ENCODE peak calls at places on chromosomes 4 and X, in seven cellular contexts. One of them, this sample, is unnamed. For H3K9me3 and H3K4me1, the result is how much of the 10 kb centered on the place peaks cover.

GRCh38 chr4:150070464-150071170 is 7.6 kb upstream of the DCLK2 start:
- DNase-seq in neural progenitor cell: no peak
- DNase-seq in fibroblast of lung: no peak
- DNase-seq in thyroid gland: no peak
- DNase-seq in A549: no peak
- DNase-seq in heart left ventricle: no peak
- DNase-seq in heart right ventricle: no peak
- DNase-seq in this sample: no peak

GRCh38 chrX:27918799-27919198 is 62.5 kb downstream of the DCAF8L1 start:
- DNase-seq in neural progenitor cell: peak
- DNase-seq in fibroblast of lung: peak
- DNase-seq in thyroid gland: peak
- DNase-seq in A549: no peak
- DNase-seq in heart left ventricle: no peak
- DNase-seq in heart right ventricle: no peak
- DNase-seq in this sample: peak

GRCh38 chrX:13662537-13662841 is 9.5 kb downstream of the TCEANC start:
- DNase-seq in neural progenitor cell: no peak
- DNase-seq in fibroblast of lung: peak
- DNase-seq in thyroid gland: no peak
- DNase-seq in A549: no peak
- DNase-seq in heart left ventricle: no peak
- DNase-seq in heart right ventricle: no peak
- DNase-seq in this sample: no peak

GRCh38 chrX:143837444-143837843 is 46.4 kb upstream of the UBE2NL start:
- DNase-seq in neural progenitor cell: no peak
- DNase-seq in fibroblast of lung: no peak
- DNase-seq in thyroid gland: no peak
- DNase-seq in A549: no peak
- DNase-seq in heart left ventricle: no peak
- DNase-seq in heart right ventricle: no peak
- DNase-seq in this sample: no peak

GRCh38 chr4:21543514-21543913 is 405.1 kb downstream of the KCNIP4 start:
- DNase-seq in neural progenitor cell: no peak
- DNase-seq in fibroblast of lung: no peak
- DNase-seq in thyroid gland: no peak
- DNase-seq in A549: no peak
- DNase-seq in heart left ventricle: no peak
- DNase-seq in heart right ventricle: no peak
- DNase-seq in this sample: no peak

GRCh38 chrX:119692241-119693031 is 532 bp downstream of the SEPTIN6 start:
- DNase-seq in neural progenitor cell: peak
- DNase-seq in fibroblast of lung: peak
- DNase-seq in thyroid gland: peak
- DNase-seq in A549: peak
- DNase-seq in heart left ventricle: peak
- DNase-seq in heart right ventricle: peak
- DNase-seq in this sample: peak

GRCh38 chrX:39950035-39950688 is 147.6 kb downstream of the BCOR start:
- DNase-seq in neural progenitor cell: no peak
- DNase-seq in fibroblast of lung: peak
- DNase-seq in thyroid gland: no peak
- DNase-seq in A549: no peak
- DNase-seq in heart left ventricle: no peak
- DNase-seq in heart right ventricle: no peak
- DNase-seq in this sample: no peak

GRCh38 chr4:107269175-107269574 is 233.1 kb upstream of the DKK2 start:
- DNase-seq in neural progenitor cell: no peak
- DNase-seq in fibroblast of lung: no peak
- DNase-seq in thyroid gland: no peak
- DNase-seq in A549: no peak
- DNase-seq in heart left ventricle: no peak
- DNase-seq in heart right ventricle: no peak
- DNase-seq in this sample: no peak

GRCh38 chr4:122577808-122578781 is 42.8 kb downstream of the IL21 start:
- DNase-seq in neural progenitor cell: peak
- DNase-seq in fibroblast of lung: peak
- DNase-seq in thyroid gland: peak
- DNase-seq in A549: peak
- DNase-seq in heart left ventricle: no peak
- DNase-seq in heart right ventricle: no peak
- DNase-seq in this sample: peak

GRCh38 chr4:158259955-158260575 is 49.8 kb downstream of the TMEM144 start:
- DNase-seq in neural progenitor cell: peak
- DNase-seq in fibroblast of lung: peak
- DNase-seq in thyroid gland: no peak
- DNase-seq in A549: no peak
- DNase-seq in heart left ventricle: no peak
- DNase-seq in heart right ventricle: no peak
- DNase-seq in this sample: no peak

GRCh38 chrX:116204947-116205346 is 34.4 kb downstream of the AGTR2 start:
- DNase-seq in neural progenitor cell: peak
- DNase-seq in fibroblast of lung: peak
- DNase-seq in thyroid gland: no peak
- DNase-seq in A549: peak
- DNase-seq in heart left ventricle: no peak
- DNase-seq in heart right ventricle: no peak
- DNase-seq in this sample: peak

GRCh38 chr4:14254806-14255445 is 627.4 kb upstream of the BOD1L1 start:
- DNase-seq in neural progenitor cell: no peak
- DNase-seq in fibroblast of lung: no peak
- DNase-seq in thyroid gland: no peak
- DNase-seq in A549: no peak
- DNase-seq in heart left ventricle: no peak
- DNase-seq in heart right ventricle: no peak
- DNase-seq in this sample: no peak
- H3K9me3 ChIP-seq in neural progenitor cell: under half
- H3K9me3 ChIP-seq in fibroblast of lung: under half
- H3K9me3 ChIP-seq in thyroid gland: under half
- H3K9me3 ChIP-seq in A549: under half
- H3K9me3 ChIP-seq in heart left ventricle: under half
- H3K9me3 ChIP-seq in heart right ventricle: under half
- H3K9me3 ChIP-seq in this sample: under half

GRCh38 chr4:6272863-6273660 is 3.4 kb downstream of the WFS1 start:
- DNase-seq in neural progenitor cell: no peak
- DNase-seq in fibroblast of lung: peak
- DNase-seq in thyroid gland: peak
- DNase-seq in A549: peak
- DNase-seq in heart left ventricle: peak
- DNase-seq in heart right ventricle: no peak
- DNase-seq in this sample: no peak

GRCh38 chr4:6270691-6271121 is 1.1 kb downstream of the WFS1 start:
- DNase-seq in neural progenitor cell: no peak
- DNase-seq in fibroblast of lung: peak
- DNase-seq in thyroid gland: peak
- DNase-seq in A549: no peak
- DNase-seq in heart left ventricle: peak
- DNase-seq in heart right ventricle: no peak
- DNase-seq in this sample: peak

GRCh38 chr4:6271206-6271605 is 1.6 kb downstream of the WFS1 start:
- DNase-seq in neural progenitor cell: no peak
- DNase-seq in fibroblast of lung: no peak
- DNase-seq in thyroid gland: no peak
- DNase-seq in A549: no peak
- DNase-seq in heart left ventricle: peak
- DNase-seq in heart right ventricle: no peak
- DNase-seq in this sample: no peak

GRCh38 chr4:6273661-6273990 is 4.0 kb downstream of the WFS1 start:
- DNase-seq in neural progenitor cell: no peak
- DNase-seq in fibroblast of lung: no peak
- DNase-seq in thyroid gland: peak
- DNase-seq in A549: no peak
- DNase-seq in heart left ventricle: no peak
- DNase-seq in heart right ventricle: no peak
- DNase-seq in this sample: no peak

GRCh38 chr4:6271701-6272465 is 2.2 kb downstream of the WFS1 start:
- DNase-seq in neural progenitor cell: no peak
- DNase-seq in fibroblast of lung: no peak
- DNase-seq in thyroid gland: peak
- DNase-seq in A549: no peak
- DNase-seq in heart left ventricle: peak
- DNase-seq in heart right ventricle: peak
- DNase-seq in this sample: peak
- H3K4me1 ChIP-seq in neural progenitor cell: under half
- H3K4me1 ChIP-seq in fibroblast of lung: under half
- H3K4me1 ChIP-seq in thyroid gland: half or more
- H3K4me1 ChIP-seq in A549: under half
- H3K4me1 ChIP-seq in heart left ventricle: half or more
- H3K4me1 ChIP-seq in heart right ventricle: half or more
- H3K4me1 ChIP-seq in this sample: under half

GRCh38 chrX:20545538-20545937 is 278.8 kb upstream of the RPS6KA3 start:
- DNase-seq in neural progenitor cell: no peak
- DNase-seq in fibroblast of lung: peak
- DNase-seq in thyroid gland: no peak
- DNase-seq in A549: no peak
- DNase-seq in heart left ventricle: no peak
- DNase-seq in heart right ventricle: no peak
- DNase-seq in this sample: no peak
- H3K9me3 ChIP-seq in neural progenitor cell: under half
- H3K9me3 ChIP-seq in fibroblast of lung: under half
- H3K9me3 ChIP-seq in thyroid gland: under half
- H3K9me3 ChIP-seq in A549: under half
- H3K9me3 ChIP-seq in heart left ventricle: under half
- H3K9me3 ChIP-seq in heart right ventricle: under half
- H3K9me3 ChIP-seq in this sample: under half

GRCh38 chr4:140706276-140706625 is 49.9 kb downstream of the TBC1D9 start:
- DNase-seq in neural progenitor cell: no peak
- DNase-seq in fibroblast of lung: no peak
- DNase-seq in thyroid gland: no peak
- DNase-seq in A549: no peak
- DNase-seq in heart left ventricle: no peak
- DNase-seq in heart right ventricle: no peak
- DNase-seq in this sample: no peak

GRCh38 chr4:140704964-140705363 is 51.2 kb downstream of the TBC1D9 start:
- DNase-seq in neural progenitor cell: no peak
- DNase-seq in fibroblast of lung: no peak
- DNase-seq in thyroid gland: no peak
- DNase-seq in A549: no peak
- DNase-seq in heart left ventricle: no peak
- DNase-seq in heart right ventricle: no peak
- DNase-seq in this sample: no peak

GRCh38 chr4:140704392-140704955 is 51.7 kb downstream of the TBC1D9 start:
- DNase-seq in neural progenitor cell: no peak
- DNase-seq in fibroblast of lung: no peak
- DNase-seq in thyroid gland: no peak
- DNase-seq in A549: no peak
- DNase-seq in heart left ventricle: no peak
- DNase-seq in heart right ventricle: no peak
- DNase-seq in this sample: no peak

GRCh38 chr4:140706665-140707064 is 49.5 kb downstream of the TBC1D9 start:
- DNase-seq in neural progenitor cell: no peak
- DNase-seq in fibroblast of lung: no peak
- DNase-seq in thyroid gland: no peak
- DNase-seq in A549: no peak
- DNase-seq in heart left ventricle: no peak
- DNase-seq in heart right ventricle: no peak
- DNase-seq in this sample: no peak

GRCh38 chr4:140705625-140706275 is 50.4 kb downstream of the TBC1D9 start:
- DNase-seq in neural progenitor cell: no peak
- DNase-seq in fibroblast of lung: peak
- DNase-seq in thyroid gland: no peak
- DNase-seq in A549: no peak
- DNase-seq in heart left ventricle: no peak
- DNase-seq in heart right ventricle: no peak
- DNase-seq in this sample: no peak
- H3K4me1 ChIP-seq in neural progenitor cell: under half
- H3K4me1 ChIP-seq in fibroblast of lung: under half
- H3K4me1 ChIP-seq in thyroid gland: under half
- H3K4me1 ChIP-seq in A549: under half
- H3K4me1 ChIP-seq in heart left ventricle: under half
- H3K4me1 ChIP-seq in heart right ventricle: under half
- H3K4me1 ChIP-seq in this sample: under half

DNA sequence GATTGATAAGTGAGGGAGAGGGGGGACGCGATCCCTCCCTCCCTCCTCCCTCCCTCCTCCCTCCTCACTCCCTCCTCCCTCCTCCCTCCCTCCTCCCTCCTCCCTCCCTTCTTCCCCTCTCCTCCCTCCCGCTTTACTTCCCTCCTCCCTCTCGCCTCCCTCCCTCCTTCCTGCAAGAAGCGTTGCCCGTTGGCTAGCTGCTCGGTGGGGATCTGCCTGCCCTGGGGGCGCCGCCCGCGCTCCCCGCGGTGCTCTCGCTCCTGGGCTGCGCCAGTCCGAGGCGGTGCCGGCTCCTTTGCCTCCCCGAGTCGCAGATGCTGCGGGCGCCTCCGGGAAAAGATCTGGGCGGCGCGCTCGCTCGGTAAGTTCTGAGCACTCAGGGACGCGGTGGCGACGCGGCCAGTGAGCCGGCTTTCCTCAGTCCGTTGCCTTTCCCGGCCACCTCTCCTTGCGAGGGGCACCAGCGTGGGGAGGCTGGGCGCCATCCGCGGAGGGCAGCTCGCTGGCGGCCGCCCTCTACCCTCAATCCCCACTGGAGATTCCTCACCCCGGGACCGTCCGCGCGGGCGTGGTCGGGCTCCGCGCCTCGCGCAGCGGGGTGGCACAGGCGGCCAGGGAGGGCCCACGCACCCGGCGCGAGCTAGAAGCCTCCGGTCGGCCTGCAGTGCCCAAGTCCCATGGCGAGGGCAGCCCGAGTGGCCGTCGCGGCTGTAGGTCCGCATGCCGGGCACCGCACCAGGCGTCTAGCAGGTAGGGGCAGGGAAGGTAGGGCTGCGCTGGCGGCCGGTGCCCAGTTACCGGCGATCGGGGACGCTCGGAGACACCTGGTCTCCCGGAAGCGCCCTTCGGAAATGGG is at the start of gene SLITRK2:
- DNase-seq in neural progenitor cell: peak
- DNase-seq in fibroblast of lung: no peak
- DNase-seq in thyroid gland: no peak
- DNase-seq in A549: no peak
- DNase-seq in heart left ventricle: no peak
- DNase-seq in heart right ventricle: no peak
- DNase-seq in this sample: no peak
- H3K9me3 ChIP-seq in neural progenitor cell: under half
- H3K9me3 ChIP-seq in fibroblast of lung: under half
- H3K9me3 ChIP-seq in thyroid gland: under half
- H3K9me3 ChIP-seq in A549: under half
- H3K9me3 ChIP-seq in heart left ventricle: under half
- H3K9me3 ChIP-seq in heart right ventricle: under half
- H3K9me3 ChIP-seq in this sample: under half

This sample was measured in small intestine.